ENCODE peak calls at places on chromosomes 2 and 18, in seven cellular contexts. H is hypothalamus; N is effector CD4-positive, alpha-beta T cell; E is memory B cell; J is fibroblast of lung; A is amniotic stem cell; D is stimulated activated CD4-positive, alpha-beta T cell treated with anti-CD3 and anti-CD28 coated beads, TNF-alpha, amount 100 ng/mL, for 4 hours. P is an unnamed sample.

GRCh38 chr18:62450546-62451395 is 72.1 kb upstream of the ZCCHC2 start:
- DNase-seq in H (no peak), N (no peak), E (no peak), J (peak), A (peak), D (no peak), P (no peak)

GRCh38 chr2:182509231-182509630 is 82.4 kb upstream of the PDE1A start:
- DNase-seq in H (no peak), N (no peak), E (no peak), J (no peak), A (no peak), D (no peak), P (no peak)

GRCh38 chr2:17148298-17149228 is 369.7 kb downstream of the RAD51AP2 start:
- DNase-seq in H (no peak), N (no peak), E (no peak), J (peak), A (peak), D (no peak), P (no peak)

GRCh38 chr2:108220942-108221541 is 18.7 kb upstream of the SULT1C3 start:
- DNase-seq in H (peak), N (no peak), E (no peak), J (no peak), A (no peak), D (no peak), P (no peak)

GRCh38 chr2:28578768-28579167 is 82.9 kb downstream of the PLB1 start:
- DNase-seq in H (no peak), N (no peak), E (no peak), J (no peak), A (no peak), D (no peak), P (no peak)

GRCh38 chr2:112493858-112494648 is 12.1 kb downstream of the TTL start:
- DNase-seq in H (no peak), N (no peak), E (no peak), J (peak), A (no peak), D (no peak), P (no peak)

GRCh38 chr2:144582651-144583361 is 62.9 kb upstream of the ZEB2 start:
- DNase-seq in H (no peak), N (no peak), E (no peak), J (no peak), A (no peak), D (no peak), P (no peak)

GRCh38 chr18:76756491-76757288 is 65.7 kb upstream of the ZNF236 start:
- DNase-seq in H (no peak), N (no peak), E (no peak), J (peak), A (no peak), D (no peak), P (no peak)

GRCh38 chr2:8000861-8001260 is 681.0 kb upstream of the ID2 start:
- DNase-seq in H (no peak), N (no peak), E (no peak), J (no peak), A (no peak), D (no peak), P (no peak)

GRCh38 chr2:42425697-42426096 is 64.7 kb upstream of the COX7A2L start:
- DNase-seq in H (no peak), N (no peak), E (no peak), J (no peak), A (no peak), D (no peak), P (no peak)

GRCh38 chr2:201880620-201881381 is 74.5 kb downstream of the CDK15 start:
- DNase-seq in H (no peak), N (no peak), E (no peak), J (peak), A (no peak), D (no peak), P (no peak)

GRCh38 chr2:11368059-11368572 is 23.7 kb upstream of the ROCK2 start:
- DNase-seq in H (no peak), N (no peak), E (no peak), J (peak), A (no peak), D (no peak), P (no peak)

GRCh38 chr2:176911-177310 is 86.9 kb downstream of the SH3YL1 start:
- DNase-seq in H (no peak), N (no peak), E (no peak), J (no peak), A (no peak), D (no peak), P (no peak)

GRCh38 chr2:142175917-142176316 is 45.1 kb upstream of the LRP1B start:
- DNase-seq in H (no peak), N (no peak), E (no peak), J (no peak), A (no peak), D (no peak), P (no peak)

GRCh38 chr18:9849407-9849961 is 36.3 kb upstream of the TXNDC2 start:
- DNase-seq in H (no peak), N (no peak), E (no peak), J (no peak), A (no peak), D (no peak), P (no peak)

GRCh38 chr18:36408606-36409005 is 111.1 kb downstream of the FHOD3 start:
- DNase-seq in H (no peak), N (no peak), E (no peak), J (no peak), A (no peak), D (no peak), P (no peak)

GRCh38 chr2:47620717-47621437 is 162.1 kb upstream of the MSH6 start:
- DNase-seq in H (no peak), N (no peak), E (no peak), J (no peak), A (no peak), D (no peak), P (no peak)

GRCh38 chr2:8346706-8347430 is 335.0 kb upstream of the ID2 start:
- DNase-seq in H (no peak), N (no peak), E (no peak), J (no peak), A (no peak), D (no peak), P (no peak)

GRCh38 chr2:133819906-133820305 is 251.6 kb upstream of the NCKAP5 start:
- DNase-seq in H (no peak), N (no peak), E (no peak), J (no peak), A (no peak), D (no peak), P (no peak)

GRCh38 chr2:33949371-33949770 is 350.3 kb upstream of the FAM98A start:
- DNase-seq in H (no peak), N (no peak), E (no peak), J (no peak), A (no peak), D (no peak), P (no peak)

GRCh38 chr18:477565-477964 is 22.9 kb downstream of the COLEC12 start:
- DNase-seq in H (no peak), N (no peak), E (no peak), J (no peak), A (no peak), D (no peak), P (no peak)

GRCh38 chr2:10989782-10990181 is 78.0 kb downstream of the KCNF1 start:
- DNase-seq in H (no peak), N (no peak), E (no peak), J (no peak), A (no peak), D (no peak), P (no peak)

GRCh38 chr2:240466579-240467148 is 31.2 kb downstream of the GPC1 start:
- DNase-seq in H (no peak), N (no peak), E (no peak), J (no peak), A (no peak), D (no peak), P (no peak)

GRCh38 chr18:49934457-49934856 is 121.1 kb upstream of the ACAA2 start:
- DNase-seq in H (no peak), N (no peak), E (no peak), J (no peak), A (no peak), D (no peak), P (no peak)

GRCh38 chr18:29003194-29003593 is 826.3 kb upstream of the CDH2 start:
- DNase-seq in H (no peak), N (no peak), E (no peak), J (no peak), A (no peak), D (no peak), P (no peak)

GRCh38 chr2:129717560-129718128 is 261.8 kb upstream of the RAB6C start:
- DNase-seq in H (no peak), N (no peak), E (no peak), J (no peak), A (no peak), D (no peak), P (no peak)

GRCh38 chr18:49922228-49922627 is 108.9 kb upstream of the ACAA2 start:
- DNase-seq in H (no peak), N (no peak), E (no peak), J (no peak), A (no peak), D (no peak), P (no peak)

GRCh38 chr2:151730242-151730975 is 3.9 kb downstream of the NEB start:
- DNase-seq in H (no peak), N (no peak), E (no peak), J (peak), A (no peak), D (no peak), P (no peak)

GRCh38 chr2:135299165-135299564 is 231.9 kb downstream of the ZRANB3 start:
- DNase-seq in H (no peak), N (no peak), E (no peak), J (no peak), A (no peak), D (no peak), P (no peak)

GRCh38 chr18:12921178-12921577 is 26.6 kb upstream of the SEH1L start:
- DNase-seq in H (no peak), N (no peak), E (no peak), J (no peak), A (no peak), D (no peak), P (no peak)

GRCh38 chr2:106868199-106868598 is 17.8 kb downstream of the ST6GAL2 start:
- DNase-seq in H (no peak), N (no peak), E (no peak), J (no peak), A (no peak), D (no peak), P (no peak)

GRCh38 chr2:67917332-67918054 is 145.3 kb downstream of the C1D start:
- DNase-seq in H (no peak), N (no peak), E (no peak), J (peak), A (peak), D (no peak), P (no peak)

GRCh38 chr18:74351354-74351753 is 35.7 kb downstream of the C18orf63 start:
- DNase-seq in H (no peak), N (no peak), E (no peak), J (peak), A (no peak), D (no peak), P (no peak)

GRCh38 chr2:28633739-28634138 is 117.9 kb upstream of the PPP1CB start:
- DNase-seq in H (no peak), N (no peak), E (no peak), J (peak), A (peak), D (no peak), P (no peak)

GRCh38 chr18:77392323-77392722 is 142.7 kb downstream of the GALR1 start:
- DNase-seq in H (no peak), N (no peak), E (no peak), J (no peak), A (no peak), D (no peak), P (no peak)

GRCh38 chr18:79532690-79533058 is 136.9 kb downstream of the NFATC1 start:
- DNase-seq in H (no peak), N (no peak), E (no peak), J (no peak), A (no peak), D (no peak), P (no peak)

GRCh38 chr2:216339456-216340279 is 32.6 kb downstream of the MARCHF4 start:
- DNase-seq in H (peak), N (no peak), E (no peak), J (peak), A (no peak), D (no peak), P (no peak)